ENCODE peak calls at places on chromosomes 5 and 9, in ten cellular contexts. One of them, this sample, is unnamed.

GRCh38 chr5:12100542-12100941 is 196.3 kb upstream of the CTNND2 start:
- DNase-seq in prostate gland: no peak
- DNase-seq in A673: no peak
- DNase-seq in hepatocyte: no peak
- DNase-seq in right atrium auricular region: no peak
- DNase-seq in left ventricle myocardium inferior: no peak
- DNase-seq in CD4-positive, CD25-positive, alpha-beta regulatory T cell: no peak
- DNase-seq in aorta: no peak
- DNase-seq in fibroblast of lung: no peak
- DNase-seq in transverse colon: no peak
- DNase-seq in this sample: no peak

GRCh38 chr9:13088734-13089427 is 190.6 kb downstream of the MPDZ start:
- DNase-seq in prostate gland: peak; percentile 43
- DNase-seq in A673: peak; percentile 76
- DNase-seq in hepatocyte: peak; percentile 76
- DNase-seq in right atrium auricular region: no peak
- DNase-seq in left ventricle myocardium inferior: no peak
- DNase-seq in CD4-positive, CD25-positive, alpha-beta regulatory T cell: no peak
- DNase-seq in aorta: no peak
- DNase-seq in fibroblast of lung: peak; percentile 73
- DNase-seq in transverse colon: peak; percentile 7
- DNase-seq in this sample: no peak

GRCh38 chr5:125746936-125747335 is 676.3 kb upstream of the GRAMD2B start:
- DNase-seq in prostate gland: no peak
- DNase-seq in A673: no peak
- DNase-seq in hepatocyte: no peak
- DNase-seq in right atrium auricular region: no peak
- DNase-seq in left ventricle myocardium inferior: no peak
- DNase-seq in CD4-positive, CD25-positive, alpha-beta regulatory T cell: no peak
- DNase-seq in aorta: no peak
- DNase-seq in fibroblast of lung: no peak
- DNase-seq in transverse colon: no peak
- DNase-seq in this sample: no peak

GRCh38 chr9:91560301-91560700 is 136.7 kb upstream of the NFIL3 start:
- DNase-seq in prostate gland: no peak
- DNase-seq in A673: peak; percentile 29
- DNase-seq in hepatocyte: no peak
- DNase-seq in right atrium auricular region: no peak
- DNase-seq in left ventricle myocardium inferior: no peak
- DNase-seq in CD4-positive, CD25-positive, alpha-beta regulatory T cell: no peak
- DNase-seq in aorta: no peak
- DNase-seq in fibroblast of lung: no peak
- DNase-seq in transverse colon: no peak
- DNase-seq in this sample: no peak

GRCh38 chr5:94480511-94480910 is 137.9 kb downstream of the KIAA0825 start:
- DNase-seq in prostate gland: no peak
- DNase-seq in A673: no peak
- DNase-seq in hepatocyte: no peak
- DNase-seq in right atrium auricular region: no peak
- DNase-seq in left ventricle myocardium inferior: no peak
- DNase-seq in CD4-positive, CD25-positive, alpha-beta regulatory T cell: no peak
- DNase-seq in aorta: no peak
- DNase-seq in fibroblast of lung: peak; percentile 58
- DNase-seq in transverse colon: no peak
- DNase-seq in this sample: no peak

GRCh38 chr5:141734501-141735231 is 52.6 kb upstream of the ARAP3 start:
- DNase-seq in prostate gland: no peak
- DNase-seq in A673: peak; percentile 55
- DNase-seq in hepatocyte: peak; percentile 83
- DNase-seq in right atrium auricular region: no peak
- DNase-seq in left ventricle myocardium inferior: no peak
- DNase-seq in CD4-positive, CD25-positive, alpha-beta regulatory T cell: peak; percentile 18
- DNase-seq in aorta: no peak
- DNase-seq in fibroblast of lung: peak; percentile 66
- DNase-seq in transverse colon: peak; percentile 30
- DNase-seq in this sample: no peak

GRCh38 chr5:148805323-148806290 is 20.8 kb upstream of the ADRB2 start:
- DNase-seq in prostate gland: no peak
- DNase-seq in A673: peak; percentile 48
- DNase-seq in hepatocyte: no peak
- DNase-seq in right atrium auricular region: no peak
- DNase-seq in left ventricle myocardium inferior: peak; percentile 66
- DNase-seq in CD4-positive, CD25-positive, alpha-beta regulatory T cell: no peak
- DNase-seq in aorta: no peak
- DNase-seq in fibroblast of lung: no peak
- DNase-seq in transverse colon: no peak
- DNase-seq in this sample: peak; percentile 10

GRCh38 chr5:91283326-91283725 is 99.8 kb downstream of the ARRDC3 start:
- DNase-seq in prostate gland: no peak
- DNase-seq in A673: no peak
- DNase-seq in hepatocyte: no peak
- DNase-seq in right atrium auricular region: no peak
- DNase-seq in left ventricle myocardium inferior: no peak
- DNase-seq in CD4-positive, CD25-positive, alpha-beta regulatory T cell: no peak
- DNase-seq in aorta: no peak
- DNase-seq in fibroblast of lung: no peak
- DNase-seq in transverse colon: no peak
- DNase-seq in this sample: no peak

GRCh38 chr9:6049798-6050197 is 34.4 kb upstream of the RANBP6 start:
- DNase-seq in prostate gland: no peak
- DNase-seq in A673: peak; percentile 10
- DNase-seq in hepatocyte: no peak
- DNase-seq in right atrium auricular region: no peak
- DNase-seq in left ventricle myocardium inferior: no peak
- DNase-seq in CD4-positive, CD25-positive, alpha-beta regulatory T cell: peak; percentile 29
- DNase-seq in aorta: no peak
- DNase-seq in fibroblast of lung: no peak
- DNase-seq in transverse colon: peak; percentile 32
- DNase-seq in this sample: no peak

GRCh38 chr5:64176301-64176700 is 10.7 kb downstream of the RNF180 start:
- DNase-seq in prostate gland: no peak
- DNase-seq in A673: no peak
- DNase-seq in hepatocyte: no peak
- DNase-seq in right atrium auricular region: no peak
- DNase-seq in left ventricle myocardium inferior: no peak
- DNase-seq in CD4-positive, CD25-positive, alpha-beta regulatory T cell: no peak
- DNase-seq in aorta: no peak
- DNase-seq in fibroblast of lung: no peak
- DNase-seq in transverse colon: no peak
- DNase-seq in this sample: no peak

GRCh38 chr5:159324097-159324760 is 6.1 kb downstream of the IL12B start:
- DNase-seq in prostate gland: no peak
- DNase-seq in A673: no peak
- DNase-seq in hepatocyte: no peak
- DNase-seq in right atrium auricular region: no peak
- DNase-seq in left ventricle myocardium inferior: no peak
- DNase-seq in CD4-positive, CD25-positive, alpha-beta regulatory T cell: no peak
- DNase-seq in aorta: no peak
- DNase-seq in fibroblast of lung: peak; percentile 74
- DNase-seq in transverse colon: no peak
- DNase-seq in this sample: no peak

GRCh38 chr5:172957458-172957857 is 1.8 kb upstream of the RPL26L1 start:
- DNase-seq in prostate gland: no peak
- DNase-seq in A673: no peak
- DNase-seq in hepatocyte: no peak
- DNase-seq in right atrium auricular region: no peak
- DNase-seq in left ventricle myocardium inferior: no peak
- DNase-seq in CD4-positive, CD25-positive, alpha-beta regulatory T cell: no peak
- DNase-seq in aorta: no peak
- DNase-seq in fibroblast of lung: no peak
- DNase-seq in transverse colon: no peak
- DNase-seq in this sample: no peak

GRCh38 chr9:37037744-37038640 is 3.9 kb upstream of the PAX5 start:
- DNase-seq in prostate gland: no peak
- DNase-seq in A673: no peak
- DNase-seq in hepatocyte: peak; percentile 23
- DNase-seq in right atrium auricular region: no peak
- DNase-seq in left ventricle myocardium inferior: no peak
- DNase-seq in CD4-positive, CD25-positive, alpha-beta regulatory T cell: no peak
- DNase-seq in aorta: peak; percentile 74
- DNase-seq in fibroblast of lung: no peak
- DNase-seq in transverse colon: peak; percentile 27
- DNase-seq in this sample: no peak

GRCh38 chr5:36596247-36596646 is 10.2 kb upstream of the SLC1A3 start:
- DNase-seq in prostate gland: no peak
- DNase-seq in A673: peak; percentile 37
- DNase-seq in hepatocyte: no peak
- DNase-seq in right atrium auricular region: no peak
- DNase-seq in left ventricle myocardium inferior: no peak
- DNase-seq in CD4-positive, CD25-positive, alpha-beta regulatory T cell: no peak
- DNase-seq in aorta: no peak
- DNase-seq in fibroblast of lung: no peak
- DNase-seq in transverse colon: no peak
- DNase-seq in this sample: no peak

GRCh38 chr9:135786146-135786690 is 84.2 kb downstream of the KCNT1 start:
- DNase-seq in prostate gland: no peak
- DNase-seq in A673: no peak
- DNase-seq in hepatocyte: no peak
- DNase-seq in right atrium auricular region: no peak
- DNase-seq in left ventricle myocardium inferior: no peak
- DNase-seq in CD4-positive, CD25-positive, alpha-beta regulatory T cell: no peak
- DNase-seq in aorta: no peak
- DNase-seq in fibroblast of lung: no peak
- DNase-seq in transverse colon: no peak
- DNase-seq in this sample: no peak

GRCh38 chr9:135787776-135788575 is 86.0 kb downstream of the KCNT1 start:
- DNase-seq in prostate gland: no peak
- DNase-seq in A673: no peak
- DNase-seq in hepatocyte: no peak
- DNase-seq in right atrium auricular region: no peak
- DNase-seq in left ventricle myocardium inferior: no peak
- DNase-seq in CD4-positive, CD25-positive, alpha-beta regulatory T cell: no peak
- DNase-seq in aorta: no peak
- DNase-seq in fibroblast of lung: no peak
- DNase-seq in transverse colon: no peak
- DNase-seq in this sample: no peak

GRCh38 chr9:135788576-135789300 is 86.8 kb downstream of the KCNT1 start:
- DNase-seq in prostate gland: no peak
- DNase-seq in A673: no peak
- DNase-seq in hepatocyte: no peak
- DNase-seq in right atrium auricular region: no peak
- DNase-seq in left ventricle myocardium inferior: no peak
- DNase-seq in CD4-positive, CD25-positive, alpha-beta regulatory T cell: no peak
- DNase-seq in aorta: no peak
- DNase-seq in fibroblast of lung: no peak
- DNase-seq in transverse colon: peak; percentile 30
- DNase-seq in this sample: no peak

GRCh38 chr9:135785013-135785575 is 83.1 kb downstream of the KCNT1 start:
- DNase-seq in prostate gland: no peak
- DNase-seq in A673: no peak
- DNase-seq in hepatocyte: no peak
- DNase-seq in right atrium auricular region: no peak
- DNase-seq in left ventricle myocardium inferior: no peak
- DNase-seq in CD4-positive, CD25-positive, alpha-beta regulatory T cell: no peak
- DNase-seq in aorta: no peak
- DNase-seq in fibroblast of lung: no peak
- DNase-seq in transverse colon: no peak
- DNase-seq in this sample: no peak

GRCh38 chr9:135787317-135787716 is 85.3 kb downstream of the KCNT1 start:
- DNase-seq in prostate gland: no peak
- DNase-seq in A673: no peak
- DNase-seq in hepatocyte: no peak
- DNase-seq in right atrium auricular region: no peak
- DNase-seq in left ventricle myocardium inferior: no peak
- DNase-seq in CD4-positive, CD25-positive, alpha-beta regulatory T cell: no peak
- DNase-seq in aorta: no peak
- DNase-seq in fibroblast of lung: no peak
- DNase-seq in transverse colon: no peak
- DNase-seq in this sample: no peak
- H3K27me3 ChIP-seq in prostate gland: peaks cover 4% of the 10 kb centered on the region
- H3K27me3 ChIP-seq in A673: no peaks in the 10 kb centered on the region
- H3K27me3 ChIP-seq in hepatocyte: no peaks in the 10 kb centered on the region
- H3K27me3 ChIP-seq in right atrium auricular region: no peaks in the 10 kb centered on the region
- H3K27me3 ChIP-seq in left ventricle myocardium inferior: peaks cover 73% of the 10 kb centered on the region
- H3K27me3 ChIP-seq in CD4-positive, CD25-positive, alpha-beta regulatory T cell: no peaks in the 10 kb centered on the region
- H3K27me3 ChIP-seq in aorta: no peaks in the 10 kb centered on the region
- H3K27me3 ChIP-seq in fibroblast of lung: no peaks in the 10 kb centered on the region
- H3K27me3 ChIP-seq in transverse colon: no peaks in the 10 kb centered on the region
- H3K27me3 ChIP-seq in this sample: no peaks in the 10 kb centered on the region

DNA sequence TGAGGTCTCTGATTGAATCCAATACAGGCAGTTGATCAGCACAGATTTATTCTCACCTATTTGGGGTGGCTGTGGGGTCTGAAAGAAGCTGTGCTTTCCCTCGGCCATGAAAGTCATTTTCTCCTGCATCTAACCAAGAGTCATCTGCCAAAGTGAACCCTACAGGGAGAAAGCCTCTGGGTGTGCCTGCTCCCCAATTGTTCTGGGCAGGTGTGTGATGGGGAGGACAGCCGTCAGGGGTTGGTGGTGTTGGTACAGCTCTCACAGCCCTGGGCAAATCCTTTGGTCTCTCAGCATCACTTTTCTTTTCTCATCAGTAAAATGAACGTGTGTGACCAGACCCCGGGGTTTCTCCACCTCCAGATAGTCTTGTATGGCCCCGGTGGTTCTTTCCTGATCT is 2.5 kb downstream of the PHF2 start:
- DNase-seq in prostate gland: no peak
- DNase-seq in A673: no peak
- DNase-seq in hepatocyte: no peak
- DNase-seq in right atrium auricular region: peak; percentile 34
- DNase-seq in left ventricle myocardium inferior: no peak
- DNase-seq in CD4-positive, CD25-positive, alpha-beta regulatory T cell: no peak
- DNase-seq in aorta: no peak
- DNase-seq in fibroblast of lung: no peak
- DNase-seq in transverse colon: no peak
- DNase-seq in this sample: no peak
- H3K27ac ChIP-seq in prostate gland: peak overlapping the region; percentile 90
- H3K27ac ChIP-seq in A673: no peak overlapping the region
- H3K27ac ChIP-seq in hepatocyte: no peak overlapping the region
- H3K27ac ChIP-seq in right atrium auricular region: peak overlapping the region; percentile 89
- H3K27ac ChIP-seq in left ventricle myocardium inferior: peak overlapping the region; percentile 94
- H3K27ac ChIP-seq in CD4-positive, CD25-positive, alpha-beta regulatory T cell: no peak overlapping the region
- H3K27ac ChIP-seq in aorta: no peak overlapping the region
- H3K27ac ChIP-seq in fibroblast of lung: no peak overlapping the region
- H3K27ac ChIP-seq in transverse colon: no peak overlapping the region
- H3K27ac ChIP-seq in this sample: peak overlapping the region; percentile 76

DNA sequence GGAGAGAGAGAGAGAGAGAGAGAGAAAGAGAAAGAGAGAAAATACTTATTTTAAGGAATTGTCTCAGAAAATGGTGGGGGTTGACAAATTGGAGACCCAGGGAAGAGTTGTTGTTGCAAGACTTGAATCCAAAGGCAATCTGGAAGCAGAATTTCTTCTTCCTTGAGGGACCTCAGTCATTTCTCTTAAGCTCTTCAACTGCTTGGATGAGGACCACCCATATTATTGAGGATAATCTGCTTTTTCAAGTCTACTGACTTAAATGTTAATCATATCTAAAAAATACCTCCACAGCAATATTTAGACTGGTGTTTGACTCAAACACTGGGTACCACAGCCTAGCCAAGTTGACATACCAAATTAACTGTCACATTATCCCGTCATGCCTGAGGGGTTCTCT is 2.9 kb downstream of the CDKN2B-AS1 start:
- DNase-seq in prostate gland: no peak
- DNase-seq in A673: no peak
- DNase-seq in hepatocyte: no peak
- DNase-seq in right atrium auricular region: no peak
- DNase-seq in left ventricle myocardium inferior: no peak
- DNase-seq in CD4-positive, CD25-positive, alpha-beta regulatory T cell: no peak
- DNase-seq in aorta: no peak
- DNase-seq in fibroblast of lung: no peak
- DNase-seq in transverse colon: no peak
- DNase-seq in this sample: no peak
- H3K27me3 ChIP-seq in prostate gland: no peaks in the 10 kb centered on the region
- H3K27me3 ChIP-seq in A673: no peaks in the 10 kb centered on the region
- H3K27me3 ChIP-seq in hepatocyte: peaks cover 90% of the 10 kb centered on the region
- H3K27me3 ChIP-seq in right atrium auricular region: no peaks in the 10 kb centered on the region
- H3K27me3 ChIP-seq in left ventricle myocardium inferior: peaks cover 58% of the 10 kb centered on the region
- H3K27me3 ChIP-seq in CD4-positive, CD25-positive, alpha-beta regulatory T cell: peaks cover 5% of the 10 kb centered on the region
- H3K27me3 ChIP-seq in aorta: no peaks in the 10 kb centered on the region
- H3K27me3 ChIP-seq in fibroblast of lung: no peaks in the 10 kb centered on the region
- H3K27me3 ChIP-seq in transverse colon: peaks cover 44% of the 10 kb centered on the region
- H3K27me3 ChIP-seq in this sample: peaks cover 4% of the 10 kb centered on the region

GRCh38 chr5:34721359-34721758 is 65.2 kb downstream of the RAI14 start:
- DNase-seq in prostate gland: no peak
- DNase-seq in A673: no peak
- DNase-seq in hepatocyte: no peak
- DNase-seq in right atrium auricular region: no peak
- DNase-seq in left ventricle myocardium inferior: no peak
- DNase-seq in CD4-positive, CD25-positive, alpha-beta regulatory T cell: no peak
- DNase-seq in aorta: no peak
- DNase-seq in fibroblast of lung: peak; percentile 61
- DNase-seq in transverse colon: no peak
- DNase-seq in this sample: no peak
- H3K27ac ChIP-seq in prostate gland: no peak overlapping the region
- H3K27ac ChIP-seq in A673: no peak overlapping the region
- H3K27ac ChIP-seq in hepatocyte: no peak overlapping the region
- H3K27ac ChIP-seq in right atrium auricular region: no peak overlapping the region
- H3K27ac ChIP-seq in left ventricle myocardium inferior: no peak overlapping the region
- H3K27ac ChIP-seq in CD4-positive, CD25-positive, alpha-beta regulatory T cell: no peak overlapping the region
- H3K27ac ChIP-seq in aorta: no peak overlapping the region
- H3K27ac ChIP-seq in fibroblast of lung: no peak overlapping the region
- H3K27ac ChIP-seq in transverse colon: no peak overlapping the region
- H3K27ac ChIP-seq in this sample: no peak overlapping the region